ENCODE peak calls at places on chromosomes 12 and 14, in four cellular contexts. M is astrocyte of the spinal cord; C is CD4-positive, alpha-beta T cell; T is left ventricle myocardium inferior. R is an unnamed sample.

GRCh38 chr14:47541652-47542051 is 133.8 kb downstream of the MDGA2 start:
- DNase-seq in M (no peak), C (no peak), T (no peak), R (no peak)

GRCh38 chr14:50342211-50343080 is 30.3 kb downstream of the DMAC2L start:
- DNase-seq in M (peak), C (no peak), T (peak), R (no peak)

GRCh38 chr12:122067966-122068365 is 10.6 kb upstream of the MLXIP start:
- DNase-seq in M (peak), C (no peak), T (no peak), R (no peak)

GRCh38 chr12:31985832-31986231 is 26.6 kb downstream of the RESF1 start:
- DNase-seq in M (no peak), C (no peak), T (no peak), R (no peak)

GRCh38 chr12:29710104-29710503 is 73.6 kb downstream of the TMTC1 start:
- DNase-seq in M (peak), C (no peak), T (peak), R (no peak)

GRCh38 chr14:54474232-54474793 is 14.5 kb downstream of the GMFB start:
- DNase-seq in M (peak), C (no peak), T (no peak), R (no peak)

GRCh38 chr14:37417833-37418232 is 177.2 kb downstream of the FOXA1 start:
- DNase-seq in M (no peak), C (no peak), T (no peak), R (no peak)

GRCh38 chr14:94143239-94143638 is 13.8 kb upstream of the IFI27L2 start:
- DNase-seq in M (no peak), C (no peak), T (no peak), R (no peak)

GRCh38 chr14:74614508-74615495 is 2.8 kb upstream of the LTBP2 start:
- DNase-seq in M (no peak), C (no peak), T (no peak), R (no peak)

GRCh38 chr12:99620159-99620479 is 27.4 kb upstream of the GARIN6 start:
- DNase-seq in M (no peak), C (no peak), T (no peak), R (no peak)

GRCh38 chr12:105347486-105347885 is 17.0 kb downstream of the C12orf75 start:
- DNase-seq in M (no peak), C (no peak), T (no peak), R (no peak)

R was measured in smooth muscle cell of the brain vasculature.